ENCODE peak calls at places on chromosomes 2 and 18, in seven cellular contexts. V is body of pancreas; J is stomach; G is left ventricle myocardium inferior; B is IMR-90; E is CD8-positive, alpha-beta T cell; S is adrenal gland. Y is an unnamed sample.

GRCh38 chr2:28356095-28356911 is 36.4 kb upstream of the FOSL2 start:
- DNase-seq in V (peak; percentile 78), J (peak; percentile 94), G (peak; percentile 96), B (peak; percentile 91), E (peak; percentile 52), S (peak; percentile 97), Y (peak; percentile 76)

GRCh38 chr2:27078267-27079194 is at the start of gene EMILIN1:
- DNase-seq in V (peak; percentile 52), J (peak; percentile 45), G (peak; percentile 88), B (peak; percentile 96), E (no peak), S (peak; percentile 69), Y (peak; percentile 66)

GRCh38 chr2:107128381-107128780 is 242.4 kb upstream of the ST6GAL2 start:
- DNase-seq in V (no peak), J (no peak), G (no peak), B (no peak), E (no peak), S (no peak), Y (no peak)

GRCh38 chr2:53058526-53058925 is 709.1 kb upstream of the CHAC2 start:
- DNase-seq in V (no peak), J (no peak), G (no peak), B (peak; percentile 67), E (no peak), S (no peak), Y (no peak)

GRCh38 chr2:173134703-173135102 is 59.1 kb downstream of the MAP3K20 start:
- DNase-seq in V (peak; percentile 25), J (no peak), G (no peak), B (no peak), E (no peak), S (peak; percentile 18), Y (no peak)

GRCh38 chr2:48541696-48542389 is 11.9 kb downstream of the STON1 start:
- DNase-seq in V (no peak), J (no peak), G (no peak), B (no peak), E (no peak), S (no peak), Y (no peak)

GRCh38 chr2:6927186-6927585 is 10.0 kb downstream of the RNF144A start:
- DNase-seq in V (peak; percentile 90), J (peak; percentile 31), G (no peak), B (no peak), E (no peak), S (peak; percentile 89), Y (peak; percentile 23)

GRCh38 chr2:15561574-15562344 is 625 bp upstream of the NBAS start:
- DNase-seq in V (peak; percentile 5), J (no peak), G (no peak), B (peak; percentile 34), E (peak; percentile 34), S (peak; percentile 29), Y (no peak)

GRCh38 chr2:233928594-233929351 is 11.6 kb downstream of the TRPM8 start:
- DNase-seq in V (no peak), J (peak; percentile 33), G (no peak), B (peak; percentile 12), E (no peak), S (no peak), Y (no peak)

GRCh38 chr2:149857344-149857743 is 269.8 kb upstream of the MMADHC start:
- DNase-seq in V (no peak), J (no peak), G (no peak), B (peak; percentile 56), E (no peak), S (no peak), Y (no peak)

GRCh38 chr2:62785810-62786593 is 80.5 kb downstream of the EHBP1 start:
- DNase-seq in V (no peak), J (no peak), G (no peak), B (peak; percentile 64), E (no peak), S (no peak), Y (no peak)

GRCh38 chr18:43876286-43877082 is 599.2 kb upstream of the SYT4 start:
- DNase-seq in V (no peak), J (no peak), G (no peak), B (no peak), E (no peak), S (no peak), Y (no peak)

GRCh38 chr2:147739531-147739930 is 105.3 kb upstream of the ACVR2A start:
- DNase-seq in V (no peak), J (no peak), G (no peak), B (no peak), E (no peak), S (no peak), Y (no peak)

GRCh38 chr18:58113337-58113736 is 69.3 kb downstream of the NEDD4L start:
- DNase-seq in V (no peak), J (no peak), G (no peak), B (no peak), E (no peak), S (no peak), Y (no peak)

GRCh38 chr2:109513749-109514588 is 99.8 kb downstream of the SEPTIN10 start:
- DNase-seq in V (peak; percentile 45), J (no peak), G (no peak), B (peak; percentile 95), E (no peak), S (peak; percentile 60), Y (peak; percentile 45)

GRCh38 chr2:689877-690510 is 12.8 kb upstream of the TMEM18 start:
- DNase-seq in V (no peak), J (no peak), G (no peak), B (no peak), E (no peak), S (no peak), Y (no peak)

GRCh38 chr2:181626671-181627070 is 30.2 kb downstream of the CERKL start:
- DNase-seq in V (no peak), J (no peak), G (no peak), B (no peak), E (no peak), S (no peak), Y (no peak)

GRCh38 chr18:41745166-41746049 is 209.6 kb upstream of the PIK3C3 start:
- DNase-seq in V (peak; percentile 26), J (peak; percentile 61), G (peak; percentile 16), B (peak; percentile 6), E (no peak), S (peak; percentile 57), Y (no peak)

GRCh38 chr18:41703744-41704530 is 251.1 kb upstream of the PIK3C3 start:
- DNase-seq in V (no peak), J (no peak), G (no peak), B (peak; percentile 3), E (no peak), S (no peak), Y (no peak)

GRCh38 chr2:231364061-231364460 is 31.4 kb upstream of the B3GNT7 start:
- DNase-seq in V (no peak), J (no peak), G (no peak), B (no peak), E (no peak), S (no peak), Y (no peak)

GRCh38 chr2:64313311-64313710 is 140.7 kb upstream of the LGALSL start:
- DNase-seq in V (no peak), J (no peak), G (no peak), B (no peak), E (no peak), S (no peak), Y (no peak)

GRCh38 chr2:199273043-199273647 is 184.6 kb downstream of the SATB2 start:
- DNase-seq in V (no peak), J (no peak), G (no peak), B (peak; percentile 63), E (no peak), S (no peak), Y (no peak)

GRCh38 chr2:88828397-88829137 is 137.1 kb downstream of the RPIA start:
- DNase-seq in V (no peak), J (no peak), G (peak; percentile 65), B (peak; percentile 29), E (no peak), S (peak; percentile 18), Y (no peak)

GRCh38 chr2:233828546-233829192 is 25.7 kb downstream of the HJURP start:
- DNase-seq in V (no peak), J (peak; percentile 16), G (no peak), B (no peak), E (no peak), S (no peak), Y (no peak)

GRCh38 chr2:165295643-165296042 is 56.4 kb downstream of the SCN2A start:
- DNase-seq in V (no peak), J (no peak), G (no peak), B (no peak), E (no peak), S (no peak), Y (no peak)

DNA sequence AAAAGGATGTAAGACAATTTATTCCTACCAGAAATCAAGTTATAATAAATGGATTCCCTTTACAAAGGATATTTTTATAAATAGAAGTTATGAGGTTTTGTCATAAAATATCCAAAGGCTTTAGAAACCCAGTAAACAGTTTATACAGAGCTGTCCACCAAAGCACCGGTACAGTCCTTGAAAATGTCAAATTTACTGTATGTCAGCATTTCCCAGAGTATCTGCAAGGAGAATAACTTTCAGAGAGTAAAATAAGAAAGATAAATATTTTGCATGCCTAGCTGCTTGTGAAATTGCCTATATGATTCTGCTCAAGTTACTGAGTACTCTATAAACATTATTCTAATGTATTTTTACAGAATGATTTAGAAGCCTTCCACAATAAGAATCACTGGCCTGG is 923.3 kb upstream of the DDX18 start:
- DNase-seq in V (no peak), J (no peak), G (no peak), B (no peak), E (no peak), S (no peak), Y (no peak)
- H3K9me3 ChIP-seq in V (no peaks in the 10 kb centered on the region), J (no peaks in the 10 kb centered on the region), G (peaks cover 55% of the 10 kb centered on the region), B (peaks cover 4% of the 10 kb centered on the region), E (no peaks in the 10 kb centered on the region), S (no peaks in the 10 kb centered on the region), Y (peaks cover 6% of the 10 kb centered on the region)

DNA sequence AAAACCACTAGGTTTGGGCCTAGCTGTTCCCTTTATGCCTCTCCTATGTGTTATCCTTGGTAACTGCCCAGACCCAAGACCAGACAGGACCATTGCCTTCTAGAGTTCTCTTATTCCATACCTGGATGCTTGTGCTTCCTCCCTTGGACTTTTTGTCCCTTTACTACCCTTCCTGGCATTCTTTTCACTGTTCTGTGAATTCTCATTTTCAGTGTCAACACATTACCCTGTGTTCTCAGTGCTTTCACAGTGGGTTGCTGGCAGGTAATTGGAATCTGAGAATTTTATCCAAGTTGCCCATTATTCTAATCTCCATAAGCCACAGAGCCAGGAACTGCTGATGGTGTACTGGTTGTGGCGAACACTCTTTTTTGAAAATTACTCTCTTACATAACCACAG is 41.7 kb downstream of the ZDBF2 start:
- DNase-seq in V (no peak), J (no peak), G (no peak), B (no peak), E (no peak), S (no peak), Y (no peak)
- H3K4me3 ChIP-seq in V (no peak overlapping the region), J (no peak overlapping the region), G (no peak overlapping the region), B (no peak overlapping the region), E (no peak overlapping the region), S (no peak overlapping the region), Y (no peak overlapping the region)

DNA sequence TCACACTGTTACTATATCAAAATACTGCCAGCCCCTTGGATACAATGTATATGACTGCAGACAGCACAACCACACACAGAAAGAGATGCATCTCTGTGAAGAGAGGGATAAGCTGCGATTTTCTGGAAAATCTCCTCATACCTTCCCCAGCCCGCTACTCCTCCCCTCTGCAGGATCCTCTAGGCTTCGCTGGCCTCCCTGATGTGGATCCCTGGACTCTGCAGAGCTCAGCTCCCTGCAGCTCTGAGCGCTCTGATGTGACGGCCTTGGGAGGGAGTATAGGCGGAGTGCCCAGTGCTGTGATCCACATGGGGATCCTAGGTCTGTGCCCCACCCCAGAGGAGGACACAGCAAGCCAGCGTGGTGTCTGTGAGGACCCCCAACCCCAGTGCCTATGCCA is 110.9 kb downstream of the GYPC start:
- DNase-seq in V (no peak), J (no peak), G (no peak), B (no peak), E (no peak), S (no peak), Y (no peak)
- H3K27me3 ChIP-seq in V (no peaks in the 10 kb centered on the region), J (peaks cover 23% of the 10 kb centered on the region), G (no peaks in the 10 kb centered on the region), B (no peaks in the 10 kb centered on the region), E (no peaks in the 10 kb centered on the region), S (no peaks in the 10 kb centered on the region), Y (no peaks in the 10 kb centered on the region)

GRCh38 chr2:120451334-120451733 is 105.4 kb downstream of the INHBB start:
- DNase-seq in V (no peak), J (no peak), G (no peak), B (no peak), E (no peak), S (no peak), Y (no peak)
- H3K9me3 ChIP-seq in V (no peaks in the 10 kb centered on the region), J (no peaks in the 10 kb centered on the region), G (no peaks in the 10 kb centered on the region), B (no peaks in the 10 kb centered on the region), E (no peaks in the 10 kb centered on the region), S (no peaks in the 10 kb centered on the region), Y (no peaks in the 10 kb centered on the region)